ENCODE peak calls at places on chromosomes 6 and 20, in eight cellular contexts. K is BE2C, U is astrocyte of the cerebellum, R is PC-9, V is uterus, M is left lung, A is mesothelial cell of epicardium, W is NB4. D is an unnamed sample.

GRCh38 chr6:3553254-3553653 is 96.4 kb upstream of the SLC22A23 start:
- DNase-seq in K (no peak), U (no peak), R (no peak), V (no peak), M (no peak), A (no peak), W (no peak), D (no peak)

GRCh38 chr20:48463096-48463710 is 364.6 kb downstream of the PREX1 start:
- DNase-seq in K (no peak), U (no peak), R (no peak), V (no peak), M (no peak), A (no peak), W (no peak), D (no peak)

GRCh38 chr6:39965716-39966115 is 31.5 kb upstream of the MOCS1 start:
- DNase-seq in K (no peak), U (no peak), R (no peak), V (no peak), M (no peak), A (no peak), W (no peak), D (no peak)

GRCh38 chr20:1434571-1435336 is 31.9 kb downstream of the NSFL1C start:
- DNase-seq in K (no peak), U (peak), R (peak), V (no peak), M (peak), A (no peak), W (peak), D (peak)

GRCh38 chr20:21244808-21245207 is 58.3 kb upstream of the XRN2 start:
- DNase-seq in K (no peak), U (no peak), R (no peak), V (no peak), M (no peak), A (no peak), W (no peak), D (no peak)

GRCh38 chr6:116511424-116512131 is at the start of gene CALHM5:
- DNase-seq in K (peak), U (peak), R (peak), V (peak), M (no peak), A (no peak), W (peak), D (no peak)

GRCh38 chr20:53146201-53146891 is 174.2 kb downstream of the TSHZ2 start:
- DNase-seq in K (no peak), U (no peak), R (no peak), V (no peak), M (no peak), A (no peak), W (no peak), D (peak)

GRCh38 chr20:63441777-63442493 is 30.5 kb downstream of the KCNQ2 start:
- DNase-seq in K (peak), U (no peak), R (peak), V (no peak), M (no peak), A (no peak), W (peak), D (peak)

GRCh38 chr6:108952776-108953486 is 104.7 kb downstream of the ARMC2 start:
- DNase-seq in K (no peak), U (no peak), R (no peak), V (no peak), M (no peak), A (no peak), W (no peak), D (no peak)

GRCh38 chr6:127971945-127972391 is 71.1 kb upstream of the THEMIS start:
- DNase-seq in K (no peak), U (peak), R (peak), V (no peak), M (no peak), A (no peak), W (peak), D (peak)

GRCh38 chr6:80411486-80411885 is 305.0 kb downstream of the BCKDHB start:
- DNase-seq in K (no peak), U (no peak), R (no peak), V (no peak), M (no peak), A (no peak), W (no peak), D (no peak)

GRCh38 chr6:7727150-7727950 is 1.5 kb downstream of the BMP6 start:
- DNase-seq in K (peak), U (no peak), R (no peak), V (no peak), M (no peak), A (no peak), W (peak), D (peak)

GRCh38 chr6:167513763-167514162 is 188.9 kb downstream of the TTLL2 start:
- DNase-seq in K (no peak), U (no peak), R (no peak), V (no peak), M (no peak), A (no peak), W (no peak), D (no peak)

GRCh38 chr6:19492631-19493030 is 344.5 kb upstream of the ID4 start:
- DNase-seq in K (no peak), U (no peak), R (peak), V (no peak), M (no peak), A (no peak), W (no peak), D (no peak)

GRCh38 chr20:1803216-1804128 is 91.7 kb upstream of the SIRPA start:
- DNase-seq in K (no peak), U (no peak), R (no peak), V (no peak), M (peak), A (no peak), W (peak), D (peak)

GRCh38 chr6:129795261-129795660 is 65.9 kb downstream of the TMEM244 start:
- DNase-seq in K (no peak), U (no peak), R (no peak), V (no peak), M (no peak), A (no peak), W (no peak), D (no peak)

GRCh38 chr6:135972586-135972985 is 121.1 kb downstream of the PDE7B start:
- DNase-seq in K (no peak), U (no peak), R (no peak), V (no peak), M (no peak), A (no peak), W (no peak), D (no peak)

GRCh38 chr6:11921017-11921438 is 91.1 kb upstream of the HIVEP1 start:
- DNase-seq in K (no peak), U (peak), R (peak), V (no peak), M (peak), A (no peak), W (no peak), D (no peak)

GRCh38 chr20:40524071-40524470 is 165.0 kb downstream of the MAFB start:
- DNase-seq in K (no peak), U (no peak), R (no peak), V (no peak), M (no peak), A (no peak), W (no peak), D (no peak)

DNA sequence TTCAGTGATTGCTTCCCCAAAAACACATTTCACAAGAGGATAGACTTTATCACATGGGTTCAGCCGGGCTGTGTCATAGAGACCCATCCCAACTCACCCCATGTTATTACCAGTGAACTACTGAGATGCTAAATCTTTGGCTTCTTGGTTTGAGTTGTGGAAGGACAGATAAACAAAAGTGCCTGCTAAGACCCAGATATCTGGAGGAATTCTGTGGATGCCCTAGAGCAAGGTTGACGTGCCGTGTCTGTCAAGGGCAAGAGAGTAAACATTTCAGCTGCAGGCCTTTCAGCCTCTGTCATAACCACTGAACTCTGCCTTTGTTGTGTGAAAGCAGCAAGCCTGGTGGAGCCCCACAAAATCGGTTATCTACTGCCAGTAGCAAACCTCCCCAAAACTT is 11.2 kb upstream of the THBD start:
- DNase-seq in K (no peak), U (no peak), R (no peak), V (no peak), M (no peak), A (no peak), W (no peak), D (no peak)
- TF ChIP-seq CTCF in K (no peak), U (no peak), R (no peak), V (no peak), M (no peak), A (no peak), W (no peak), D (no peak)

GRCh38 chr6:79089552-79090404 is 11.7 kb upstream of the PHIP start:
- DNase-seq in K (no peak), U (no peak), R (no peak), V (no peak), M (no peak), A (no peak), W (no peak), D (no peak)
- TF ChIP-seq CTCF in K (no peak), U (no peak), R (no peak), V (no peak), M (no peak), A (no peak), W (no peak), D (no peak)

GRCh38 chr20:19628570-19629134 is 129.4 kb upstream of the RIN2 start:
- DNase-seq in K (peak), U (peak), R (peak), V (peak), M (no peak), A (no peak), W (peak), D (peak)
- TF ChIP-seq CTCF in K (peak), U (peak), R (peak), V (peak), M (peak), A (peak), W (peak), D (peak)

DNA sequence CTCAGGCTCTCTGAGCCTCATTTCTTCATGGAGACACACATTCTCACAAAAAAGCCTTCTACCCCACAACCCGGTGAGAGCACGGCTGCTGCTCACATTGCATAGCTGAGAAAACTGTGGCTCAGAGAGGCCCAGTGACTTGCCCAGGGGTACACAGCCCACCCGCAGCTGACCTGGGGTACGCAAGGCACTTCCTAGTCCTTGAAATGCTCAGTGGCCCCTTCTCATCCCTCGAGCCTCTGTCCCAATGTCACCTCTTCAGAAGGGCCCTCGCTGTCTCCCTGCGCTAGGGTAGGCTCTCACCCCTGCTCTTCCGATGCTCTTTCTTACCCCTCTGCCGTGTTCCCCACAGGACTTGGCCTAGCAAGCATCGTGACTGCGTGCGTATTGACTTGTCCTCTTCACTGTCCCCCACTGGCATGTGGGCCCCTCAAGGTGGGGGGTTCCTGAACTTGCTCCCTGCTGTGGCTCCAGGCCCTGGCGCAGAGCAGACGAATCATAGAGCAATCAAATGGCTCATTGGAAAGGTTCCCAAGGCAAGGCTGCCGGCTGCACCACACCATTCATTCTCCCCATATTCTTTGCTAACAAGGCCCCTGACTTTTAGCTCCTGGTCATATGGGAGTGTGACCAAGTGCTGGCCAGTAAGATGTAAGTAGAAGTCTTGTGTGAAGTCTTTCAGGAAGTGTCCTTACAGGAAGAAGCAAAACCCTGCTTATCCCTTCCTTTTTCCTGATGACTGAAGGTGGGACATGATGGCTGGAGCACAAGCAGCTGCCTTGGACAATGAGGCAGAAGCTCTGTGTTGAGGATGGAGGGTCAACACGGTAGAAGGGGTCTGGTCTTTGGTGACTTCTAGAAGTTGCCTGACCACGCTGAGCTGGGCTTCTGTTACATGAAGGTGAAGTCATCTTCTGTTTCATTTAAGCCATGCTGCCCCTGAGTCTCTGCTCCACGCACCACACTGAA is 22.7 kb downstream of the PCK1 start:
- DNase-seq in K (no peak), U (no peak), R (no peak), V (no peak), M (no peak), A (no peak), W (no peak), D (no peak)
- TF ChIP-seq CTCF in K (no peak), U (no peak), R (peak), V (no peak), M (no peak), A (no peak), W (no peak), D (no peak)

GRCh38 chr20:6074145-6074561 is 20.3 kb upstream of the LRRN4 start:
- DNase-seq in K (peak), U (no peak), R (no peak), V (no peak), M (no peak), A (no peak), W (peak), D (no peak)
- TF ChIP-seq CTCF in K (peak), U (peak), R (peak), V (no peak), M (no peak), A (no peak), W (peak), D (no peak)

D was measured in activated CD8-positive, alpha-beta T cell treated with anti-CD3 and anti-CD28 coated beads for 36 hours.